ENCODE peak calls at places on chromosomes 11 and 22, in eight cellular contexts. Y, X, B, O, S, A, N and P are unnamed samples.

GRCh38 chr11:86063536-86063935 is 5.3 kb downstream of the PICALM start:
- DNase-seq in N (peak; percentile 69), S (peak; percentile 39), B (no peak), X (no peak), Y (no peak), O (no peak), A (no peak), P (no peak)

GRCh38 chr11:13094930-13095687 is 86.0 kb downstream of the RASSF10 start:
- DNase-seq in B (no peak), S (no peak), O (no peak), X (no peak), N (no peak), A (no peak), Y (peak; percentile 29), P (no peak)

GRCh38 chr11:12319734-12320387 is 57.5 kb upstream of the PARVA start:
- DNase-seq in S (peak; percentile 5), Y (no peak), X (no peak), B (no peak), O (no peak), A (no peak), N (no peak), P (no peak)

GRCh38 chr11:102985850-102986249 is 30.3 kb upstream of the MMP13 start:
- DNase-seq in X (no peak), Y (no peak), S (no peak), A (no peak), N (no peak), B (no peak), O (no peak), P (no peak)

GRCh38 chr22:23875801-23876200 is 18.1 kb downstream of the SLC2A11 start:
- DNase-seq in A (no peak), X (no peak), S (no peak), B (no peak), Y (no peak), N (no peak), O (no peak), P (no peak)

GRCh38 chr22:27784099-27784446 is 17.5 kb downstream of the MN1 start:
- DNase-seq in Y (no peak), A (no peak), S (no peak), O (no peak), B (no peak), N (no peak), X (no peak), P (no peak)

GRCh38 chr11:102666331-102666957 is 39.1 kb downstream of the MMP27 start:
- DNase-seq in S (peak; percentile 39), A (no peak), B (no peak), X (no peak), N (peak; percentile 37), O (peak; percentile 67), Y (peak; percentile 31), P (no peak)

GRCh38 chr11:22387126-22387525 is 48.9 kb downstream of the SLC17A6 start:
- DNase-seq in A (no peak), S (no peak), Y (no peak), X (no peak), B (no peak), N (no peak), O (no peak), P (no peak)

GRCh38 chr11:92765965-92766371 is 203.5 kb upstream of the MTNR1B start:
- DNase-seq in A (no peak), N (no peak), O (peak; percentile 79), B (no peak), X (peak; percentile 56), S (peak; percentile 56), Y (peak; percentile 17), P (no peak)

GRCh38 chr11:2567026-2567671 is 122.3 kb downstream of the KCNQ1 start:
- DNase-seq in Y (no peak), O (no peak), X (no peak), N (no peak), S (no peak), A (peak; percentile 54), B (no peak), P (no peak)

GRCh38 chr22:19066531-19067271 is 55.5 kb downstream of the DGCR2 start:
- DNase-seq in N (peak; percentile 72), S (peak; percentile 76), B (no peak), O (peak; percentile 58), Y (no peak), X (no peak), A (peak; percentile 61), P (no peak)

GRCh38 chr22:35128637-35129036 is 62.7 kb downstream of the ISX start:
- DNase-seq in S (no peak), A (no peak), B (no peak), Y (no peak), O (no peak), N (no peak), X (no peak), P (no peak)

GRCh38 chr11:113628912-113629311 is 77.2 kb downstream of the TMPRSS5 start:
- DNase-seq in N (no peak), O (no peak), Y (no peak), B (no peak), X (no peak), A (no peak), S (no peak), P (no peak)

GRCh38 chr22:26707090-26707489 is 49.7 kb downstream of the MIAT start:
- DNase-seq in B (no peak), Y (no peak), A (no peak), X (no peak), S (peak; percentile 33), O (no peak), N (no peak), P (no peak)

GRCh38 chr11:73147771-73148681 is 5.9 kb upstream of the FCHSD2 start:
- DNase-seq in N (no peak), X (peak; percentile 79), B (no peak), O (no peak), A (peak; percentile 73), S (no peak), Y (no peak), P (no peak)

GRCh38 chr11:15971215-15971546 is 385.2 kb downstream of the SOX6 start:
- DNase-seq in Y (no peak), B (no peak), N (no peak), A (no peak), S (no peak), O (no peak), X (no peak), P (no peak)

GRCh38 chr11:56876621-56877312 is 111.9 kb upstream of the OR5AK2 start:
- DNase-seq in B (no peak), A (no peak), S (peak; percentile 45), X (peak; percentile 22), N (peak; percentile 69), Y (no peak), O (peak; percentile 53), P (no peak)

GRCh38 chr22:27656970-27657369 is 144.6 kb downstream of the MN1 start:
- DNase-seq in N (no peak), S (no peak), B (no peak), O (no peak), A (no peak), X (no peak), Y (no peak), P (no peak)

GRCh38 chr22:20562607-20563463 is 55.4 kb downstream of the MED15 start:
- DNase-seq in S (no peak), N (no peak), X (no peak), B (no peak), Y (no peak), A (peak; percentile 38), O (no peak), P (no peak)

GRCh38 chr11:114153224-114153623 is 93.7 kb downstream of the ZBTB16 start:
- DNase-seq in X (no peak), O (no peak), Y (no peak), N (no peak), A (peak; percentile 52), B (no peak), S (no peak), P (no peak)

GRCh38 chr22:23157560-23158515 is 12.6 kb downstream of the RAB36 start:
- DNase-seq in O (no peak), X (no peak), A (no peak), S (no peak), N (no peak), B (no peak), Y (no peak), P (no peak)

GRCh38 chr11:102669664-102670063 is 35.9 kb downstream of the MMP27 start:
- DNase-seq in O (no peak), X (no peak), Y (no peak), N (no peak), A (no peak), S (peak; percentile 55), B (no peak), P (no peak)

DNA sequence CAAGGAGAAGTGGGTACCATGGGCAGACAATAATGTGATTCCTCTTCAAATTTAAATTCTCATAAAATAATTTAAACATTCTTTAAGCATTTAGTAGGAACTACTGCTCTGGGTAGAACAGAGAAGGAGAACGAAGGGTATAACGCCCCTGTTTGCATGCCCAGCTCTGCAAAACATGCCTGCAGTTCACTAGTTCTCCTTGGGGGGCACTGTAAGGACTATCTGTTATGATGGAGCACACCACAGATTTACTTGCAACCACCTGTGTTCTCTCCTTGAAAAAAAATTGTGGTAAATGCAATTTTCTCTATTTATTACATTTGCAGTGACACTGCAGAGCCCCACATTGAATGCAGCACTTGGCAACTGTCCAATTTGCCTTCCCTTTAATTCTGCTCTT is 100.3 kb downstream of the GUCY1A2 start:
- DNase-seq in O (peak; percentile 24), A (no peak), N (no peak), S (no peak), B (no peak), Y (no peak), X (no peak), P (no peak)
- TF ChIP-seq CTCF in O (peak; percentile 45), A (no peak), N (peak; percentile 54), S (no peak), B (no peak), Y (no peak), X (no peak), P (no peak)

DNA sequence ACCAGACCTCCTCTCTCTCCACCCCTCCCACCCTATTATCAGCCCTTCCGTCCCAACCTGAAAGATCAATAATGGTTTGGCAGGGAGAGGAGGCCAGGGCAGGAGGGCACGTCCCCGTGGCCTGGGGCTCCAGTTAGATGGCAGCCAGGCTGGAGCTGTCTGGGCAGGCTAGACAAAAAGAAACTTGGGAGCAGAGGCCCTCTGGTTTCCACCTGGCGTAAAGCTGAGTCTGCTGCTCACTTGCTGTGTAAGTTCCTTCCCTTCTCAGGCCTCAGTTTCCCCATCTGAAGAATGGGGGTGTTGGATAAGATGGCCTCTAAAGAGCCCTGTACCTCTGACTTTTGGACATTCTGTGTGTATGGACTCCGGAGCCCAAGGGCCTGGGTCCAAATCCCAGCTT is 3.8 kb upstream of the RHOD start:
- DNase-seq in X (no peak), Y (no peak), N (no peak), B (no peak), A (no peak), S (no peak), O (no peak), P (no peak)
- H3K27ac ChIP-seq in X (no peak overlapping the region), Y (no peak overlapping the region), N (no peak overlapping the region), B (no peak overlapping the region), A (no peak overlapping the region), S (no peak overlapping the region), O (no peak overlapping the region), P (no peak overlapping the region)

DNA sequence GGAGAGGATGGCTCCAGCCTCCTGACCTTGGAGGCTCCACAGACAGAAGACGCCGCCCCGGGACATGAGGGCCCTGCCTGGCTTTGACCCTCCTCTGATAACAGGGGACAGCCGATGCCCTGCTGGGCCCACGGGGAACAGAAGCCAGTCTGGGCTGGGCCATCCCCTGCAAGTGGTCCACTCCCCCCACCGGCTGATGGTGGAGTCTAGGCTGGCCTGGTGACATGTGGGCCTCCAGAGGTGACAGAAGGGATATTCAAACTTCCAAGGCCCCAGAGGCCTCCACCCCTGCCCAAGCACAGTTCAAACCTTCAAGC is 930.1 kb downstream of the BRD1 start:
- DNase-seq in X (no peak), Y (peak; percentile 13), B (no peak), N (no peak), O (no peak), S (no peak), A (peak; percentile 48), P (no peak)
- H3K27me3 ChIP-seq in X (peaks cover 16% of the 10 kb centered on the region), Y (no peaks in the 10 kb centered on the region), B (peaks cover 35% of the 10 kb centered on the region), N (no peaks in the 10 kb centered on the region), O (no peaks in the 10 kb centered on the region), S (no peaks in the 10 kb centered on the region), A (no peaks in the 10 kb centered on the region), P (no peaks in the 10 kb centered on the region)

GRCh38 chr11:60785806-60786361 is 751 bp downstream of the MS4A10 start:
- DNase-seq in X (no peak), O (peak; percentile 54), N (no peak), S (peak; percentile 36), A (peak; percentile 37), B (no peak), Y (no peak), P (no peak)
- TF ChIP-seq CTCF in X (no peak), O (peak; percentile 4), N (no peak), S (no peak), A (no peak), B (no peak), Y (no peak), P (no peak)